ENCODE peak calls at places on chromosomes 13 and 19, in four cellular contexts. Y, N, G and W are unnamed samples. For H3K4me1, the result is how much of the 10 kb centered on the place peaks cover.

GRCh38 chr19:49924004-49924880 is 4.8 kb upstream of the ATF5 start:
- DNase-seq in Y (no peak), N (peak), G (no peak), W (no peak)

GRCh38 chr19:33683881-33684549 is 62.3 kb downstream of the CHST8 start:
- DNase-seq in Y (no peak), N (no peak), G (no peak), W (peak)

GRCh38 chr13:101307181-101307701 is 109.1 kb downstream of the NALCN start:
- DNase-seq in Y (no peak), N (no peak), G (no peak), W (no peak)

GRCh38 chr19:33906578-33907335 is 110.1 kb downstream of the KCTD15 start:
- DNase-seq in Y (no peak), N (no peak), G (no peak), W (no peak)

GRCh38 chr13:49450105-49450819 is 6.2 kb downstream of the SETDB2 start:
- DNase-seq in Y (no peak), N (no peak), G (no peak), W (no peak)

GRCh38 chr13:76473552-76474134 is 412.6 kb downstream of the KCTD12 start:
- DNase-seq in Y (peak), N (peak), G (peak), W (peak)

GRCh38 chr19:57227461-57227860 is 3.4 kb upstream of the AURKC start:
- DNase-seq in Y (no peak), N (no peak), G (no peak), W (no peak)

GRCh38 chr13:28819748-28820098 is 416 bp upstream of the MTUS2 start:
- DNase-seq in Y (no peak), N (peak), G (peak), W (no peak)

GRCh38 chr19:35162471-35163326 is 8.2 kb downstream of the FXYD5 start:
- DNase-seq in Y (no peak), N (no peak), G (no peak), W (peak)

GRCh38 chr19:47110521-47111080 is 3.0 kb downstream of the ZC3H4 start:
- DNase-seq in Y (no peak), N (no peak), G (no peak), W (no peak)

GRCh38 chr13:110910013-110910890 is 4.6 kb downstream of the ANKRD10 start:
- DNase-seq in Y (no peak), N (peak), G (no peak), W (no peak)

GRCh38 chr19:10855879-10856522 is 7.8 kb downstream of the C19orf38 start:
- DNase-seq in Y (no peak), N (no peak), G (no peak), W (no peak)

GRCh38 chr13:102399791-102400618 is 1.8 kb downstream of the FGF14 start:
- DNase-seq in Y (peak), N (peak), G (no peak), W (peak)

GRCh38 chr13:44854264-44855060 is 134.8 kb downstream of the NUFIP1 start:
- DNase-seq in Y (no peak), N (peak), G (peak), W (no peak)

GRCh38 chr19:12779162-12779993 is 4.0 kb upstream of the HOOK2 start:
- DNase-seq in Y (peak), N (peak), G (no peak), W (peak)
- TF ChIP-seq POLR2A in Y (no peak), N (no peak), G (no peak), W (no peak)

DNA sequence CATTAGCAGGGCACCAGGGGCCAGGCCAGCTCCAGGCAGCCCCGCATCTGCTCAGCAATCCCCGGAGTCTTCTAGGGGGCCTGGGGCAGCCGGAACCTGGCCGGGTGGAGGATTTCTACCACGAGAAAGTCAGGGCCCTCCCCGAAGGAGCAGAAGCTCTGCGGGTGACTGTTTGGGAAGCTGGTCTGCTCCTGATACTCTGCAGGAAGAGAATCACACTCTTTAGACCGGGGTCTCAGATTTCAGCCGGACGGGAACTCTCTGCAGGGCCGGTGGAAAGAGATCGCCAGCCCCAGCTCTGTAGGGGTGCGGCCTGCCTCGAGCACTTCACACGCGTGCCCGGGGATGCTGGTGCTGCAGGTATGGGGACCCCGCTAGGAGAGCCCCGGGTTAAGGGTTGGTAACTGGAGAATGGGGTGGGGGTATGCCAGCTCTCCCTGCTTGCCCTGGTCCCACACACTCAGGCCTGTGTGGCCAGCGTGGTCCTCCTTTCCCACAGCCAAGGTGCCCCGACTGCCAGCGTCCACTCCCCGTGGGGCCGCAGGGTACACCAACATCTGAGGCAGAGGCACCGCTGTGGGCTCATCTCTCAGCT is 20.1 kb downstream of the RASA3 start:
- DNase-seq in Y (peak), N (peak), G (no peak), W (peak)
- H3K4me1 ChIP-seq in Y (under half), N (under half), G (half or more), W (under half)

GRCh38 chr19:3178377-3178972 is at the start of gene S1PR4:
- DNase-seq in Y (no peak), N (peak), G (no peak), W (no peak)
- TF ChIP-seq POLR2A in Y (no peak), N (peak), G (no peak), W (no peak)

GRCh38 chr19:1274081-1274851 is 1.1 kb upstream of the FAM174C start:
- DNase-seq in Y (peak), N (no peak), G (no peak), W (no peak)
- H3K4me1 ChIP-seq in Y (under half), N (half or more), G (half or more), W (half or more)

GRCh38 chr19:5041168-5042038 is 72.5 kb downstream of the KDM4B start:
- DNase-seq in Y (no peak), N (no peak), G (no peak), W (no peak)
- TF ChIP-seq POLR2A in Y (no peak), N (no peak), G (no peak), W (no peak)

GRCh38 chr19:16573925-16574324 is 1.7 kb upstream of the SLC35E1 start:
- DNase-seq in Y (no peak), N (no peak), G (no peak), W (no peak)

GRCh38 chr19:16573296-16573695 is 1.1 kb upstream of the SLC35E1 start:
- DNase-seq in Y (no peak), N (no peak), G (no peak), W (no peak)

GRCh38 chr19:16571689-16572331 is 405 bp downstream of the SLC35E1 start:
- DNase-seq in Y (no peak), N (peak), G (peak), W (no peak)

GRCh38 chr19:16571283-16571682 is 932 bp downstream of the SLC35E1 start:
- DNase-seq in Y (no peak), N (no peak), G (no peak), W (no peak)

DNA sequence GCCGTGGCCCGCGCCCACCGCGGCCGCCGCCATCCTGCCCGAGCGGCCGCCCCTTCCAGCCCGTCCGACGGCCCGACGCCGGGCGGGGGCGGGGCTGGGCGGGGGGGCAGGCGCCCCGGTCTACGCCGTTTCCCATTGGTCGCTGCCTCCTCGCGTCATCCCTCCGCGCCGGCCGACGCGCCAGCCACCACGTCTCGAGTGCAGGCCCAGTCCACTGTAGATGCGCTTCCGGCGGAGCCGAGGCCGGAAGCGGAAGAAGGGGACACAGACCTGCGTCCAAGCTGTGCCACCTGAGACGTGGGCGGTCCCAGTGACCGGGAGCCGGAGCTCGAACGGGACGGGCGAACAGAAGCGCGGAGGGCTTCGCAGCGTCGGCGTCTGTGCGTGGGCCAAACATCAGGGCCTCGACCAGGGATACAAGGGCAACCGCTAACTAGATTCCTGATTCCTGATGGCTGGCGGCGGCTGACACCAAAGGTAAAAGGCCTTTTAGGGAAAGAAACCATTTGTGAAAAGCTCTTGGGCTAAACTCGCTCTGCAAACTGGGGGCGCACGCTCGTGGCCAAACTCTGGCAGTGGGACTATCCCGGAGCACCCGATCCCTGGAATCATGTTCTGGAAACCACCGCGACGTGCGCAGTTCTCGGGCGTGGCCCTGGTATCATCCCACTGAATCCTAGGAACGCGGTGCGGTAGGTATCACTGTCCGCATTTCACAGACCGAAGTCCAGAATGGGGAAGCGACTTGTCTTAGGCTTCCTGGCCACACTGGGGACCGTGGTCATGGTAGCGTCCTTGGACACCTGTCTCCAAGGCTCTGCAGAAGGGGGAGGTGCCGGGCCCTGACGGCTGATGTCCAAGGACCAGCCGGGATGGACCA is at the start of gene SLC35E1:
- DNase-seq in Y (peak), N (peak), G (peak), W (peak)
- H3K4me1 ChIP-seq in Y (under half), N (under half), G (half or more), W (under half)